ENCODE peak calls at places on chromosomes 7 and 10, in six cellular contexts. One of them, this sample, is unnamed.

GRCh38 chr10:129845081-129845823 is 118.8 kb downstream of the EBF3 start:
- DNase-seq in GM12878: no peak
- DNase-seq in A549: no peak
- DNase-seq in HepG2: no peak
- DNase-seq in K562: no peak
- DNase-seq in endothelial cell of umbilical vein: no peak
- DNase-seq in this sample: no peak

GRCh38 chr7:738723-739454 is 11.8 kb upstream of the PRKAR1B start:
- DNase-seq in GM12878: no peak
- DNase-seq in A549: no peak
- DNase-seq in HepG2: no peak
- DNase-seq in K562: no peak
- DNase-seq in endothelial cell of umbilical vein: no peak
- DNase-seq in this sample: no peak

GRCh38 chr7:31962246-31962645 is 108.0 kb downstream of the PDE1C start:
- DNase-seq in GM12878: no peak
- DNase-seq in A549: no peak
- DNase-seq in HepG2: no peak
- DNase-seq in K562: no peak
- DNase-seq in endothelial cell of umbilical vein: no peak
- DNase-seq in this sample: no peak

GRCh38 chr10:43218206-43218950 is 48.5 kb downstream of the RASGEF1A start:
- DNase-seq in GM12878: no peak
- DNase-seq in A549: no peak
- DNase-seq in HepG2: no peak
- DNase-seq in K562: no peak
- DNase-seq in endothelial cell of umbilical vein: no peak
- DNase-seq in this sample: no peak

GRCh38 chr10:31142026-31142425 is 110.4 kb upstream of the ZNF438 start:
- DNase-seq in GM12878: no peak
- DNase-seq in A549: no peak
- DNase-seq in HepG2: no peak
- DNase-seq in K562: no peak
- DNase-seq in endothelial cell of umbilical vein: no peak
- DNase-seq in this sample: peak

GRCh38 chr7:22277375-22277774 is 79.6 kb downstream of the RAPGEF5 start:
- DNase-seq in GM12878: no peak
- DNase-seq in A549: no peak
- DNase-seq in HepG2: no peak
- DNase-seq in K562: no peak
- DNase-seq in endothelial cell of umbilical vein: no peak
- DNase-seq in this sample: no peak

GRCh38 chr10:124739996-124740373 is 4.2 kb downstream of the FAM53B start:
- DNase-seq in GM12878: no peak
- DNase-seq in A549: no peak
- DNase-seq in HepG2: no peak
- DNase-seq in K562: no peak
- DNase-seq in endothelial cell of umbilical vein: no peak
- DNase-seq in this sample: peak

GRCh38 chr7:148912151-148912550 is 28.1 kb upstream of the EZH2 start:
- DNase-seq in GM12878: no peak
- DNase-seq in A549: no peak
- DNase-seq in HepG2: no peak
- DNase-seq in K562: no peak
- DNase-seq in endothelial cell of umbilical vein: no peak
- DNase-seq in this sample: no peak

GRCh38 chr10:17235136-17235535 is 7.1 kb downstream of the VIM start:
- DNase-seq in GM12878: no peak
- DNase-seq in A549: no peak
- DNase-seq in HepG2: no peak
- DNase-seq in K562: no peak
- DNase-seq in endothelial cell of umbilical vein: peak
- DNase-seq in this sample: peak

GRCh38 chr10:119270893-119271361 is 63.6 kb downstream of the GRK5 start:
- DNase-seq in GM12878: no peak
- DNase-seq in A549: peak
- DNase-seq in HepG2: peak
- DNase-seq in K562: peak
- DNase-seq in endothelial cell of umbilical vein: no peak
- DNase-seq in this sample: peak

GRCh38 chr7:30175171-30175570 is 40.4 kb downstream of the MTURN start:
- DNase-seq in GM12878: no peak
- DNase-seq in A549: no peak
- DNase-seq in HepG2: no peak
- DNase-seq in K562: no peak
- DNase-seq in endothelial cell of umbilical vein: no peak
- DNase-seq in this sample: no peak

GRCh38 chr10:49736564-49737113 is 25.5 kb downstream of the OGDHL start:
- DNase-seq in GM12878: no peak
- DNase-seq in A549: no peak
- DNase-seq in HepG2: no peak
- DNase-seq in K562: no peak
- DNase-seq in endothelial cell of umbilical vein: no peak
- DNase-seq in this sample: no peak

GRCh38 chr10:72337722-72338121 is 17.0 kb downstream of the DNAJB12 start:
- DNase-seq in GM12878: no peak
- DNase-seq in A549: no peak
- DNase-seq in HepG2: no peak
- DNase-seq in K562: no peak
- DNase-seq in endothelial cell of umbilical vein: no peak
- DNase-seq in this sample: no peak

GRCh38 chr7:15315678-15316077 is 246.1 kb downstream of the AGMO start:
- DNase-seq in GM12878: no peak
- DNase-seq in A549: no peak
- DNase-seq in HepG2: no peak
- DNase-seq in K562: no peak
- DNase-seq in endothelial cell of umbilical vein: no peak
- DNase-seq in this sample: no peak

GRCh38 chr7:78326870-78327269 is 528.3 kb downstream of the PHTF2 start:
- DNase-seq in GM12878: no peak
- DNase-seq in A549: no peak
- DNase-seq in HepG2: no peak
- DNase-seq in K562: no peak
- DNase-seq in endothelial cell of umbilical vein: no peak
- DNase-seq in this sample: no peak

GRCh38 chr7:73768661-73769480 is 1.2 kb downstream of the CLDN3 start:
- DNase-seq in GM12878: no peak
- DNase-seq in A549: no peak
- DNase-seq in HepG2: no peak
- DNase-seq in K562: no peak
- DNase-seq in endothelial cell of umbilical vein: no peak
- DNase-seq in this sample: no peak

GRCh38 chr7:73769481-73770001 is 529 bp downstream of the CLDN3 start:
- DNase-seq in GM12878: no peak
- DNase-seq in A549: no peak
- DNase-seq in HepG2: no peak
- DNase-seq in K562: no peak
- DNase-seq in endothelial cell of umbilical vein: no peak
- DNase-seq in this sample: no peak

GRCh38 chr7:73770860-73771665 is 993 bp upstream of the CLDN3 start:
- DNase-seq in GM12878: no peak
- DNase-seq in A549: no peak
- DNase-seq in HepG2: no peak
- DNase-seq in K562: no peak
- DNase-seq in endothelial cell of umbilical vein: no peak
- DNase-seq in this sample: no peak

GRCh38 chr7:73766556-73767229 is 3.4 kb downstream of the CLDN3 start:
- DNase-seq in GM12878: no peak
- DNase-seq in A549: no peak
- DNase-seq in HepG2: no peak
- DNase-seq in K562: no peak
- DNase-seq in endothelial cell of umbilical vein: no peak
- DNase-seq in this sample: no peak

DNA sequence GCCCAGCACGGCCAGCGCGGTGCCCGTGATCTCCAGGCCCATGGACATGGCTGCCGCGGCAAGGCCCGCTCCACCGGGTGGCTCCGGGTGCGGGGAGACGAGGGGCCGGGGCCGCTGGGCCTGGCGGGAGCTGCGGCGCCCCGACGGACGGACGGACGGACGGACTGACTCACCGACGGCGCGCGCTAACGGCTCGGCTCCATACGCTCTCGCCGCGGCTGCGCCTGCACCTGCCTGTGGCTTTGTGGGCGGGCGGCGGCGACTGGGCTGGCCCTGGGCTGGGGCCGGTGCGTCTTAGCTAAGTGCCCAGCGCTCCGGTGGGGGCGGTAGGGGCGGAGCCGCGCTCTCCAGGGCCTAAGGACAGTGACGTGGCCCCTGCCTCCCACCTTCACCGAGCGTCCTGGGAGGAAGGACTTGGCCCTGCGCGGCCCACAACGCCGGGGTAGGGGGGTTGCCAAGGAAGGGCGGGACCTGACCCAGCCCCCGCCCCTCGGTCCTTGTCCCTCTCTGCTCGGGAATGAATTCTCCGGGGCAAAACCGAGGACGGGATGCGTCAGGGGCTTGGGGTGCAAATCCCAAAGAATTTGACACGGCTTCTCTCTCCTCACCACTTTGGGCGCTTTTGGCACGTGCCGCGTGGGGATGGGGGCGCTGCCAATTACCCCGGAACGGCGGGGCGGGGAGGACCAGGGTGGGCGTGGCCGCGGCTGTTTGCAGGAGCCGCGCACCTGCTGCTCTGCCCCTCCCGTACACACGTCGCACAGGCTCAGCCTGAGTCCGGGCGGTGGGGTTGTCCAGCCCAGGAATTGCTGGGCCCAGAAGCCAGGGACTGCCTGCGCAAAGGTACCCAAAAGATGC is at the start of gene CLDN3:
- DNase-seq in GM12878: no peak
- DNase-seq in A549: peak
- DNase-seq in HepG2: no peak
- DNase-seq in K562: no peak
- DNase-seq in endothelial cell of umbilical vein: no peak
- DNase-seq in this sample: peak
- TF ChIP-seq POLR2A in GM12878: no peak
- TF ChIP-seq POLR2A in A549: no peak
- TF ChIP-seq POLR2A in HepG2: peak
- TF ChIP-seq POLR2A in K562: no peak
- TF ChIP-seq POLR2A in endothelial cell of umbilical vein: no peak
- TF ChIP-seq POLR2A in this sample: no peak

GRCh38 chr10:55500931-55501559 is 700.0 kb upstream of the PCDH15 start:
- DNase-seq in GM12878: no peak
- DNase-seq in A549: no peak
- DNase-seq in HepG2: peak
- DNase-seq in K562: no peak
- DNase-seq in endothelial cell of umbilical vein: peak
- DNase-seq in this sample: peak
- TF ChIP-seq CTCF in GM12878: peak
- TF ChIP-seq CTCF in A549: peak
- TF ChIP-seq CTCF in HepG2: peak
- TF ChIP-seq CTCF in K562: no peak
- TF ChIP-seq CTCF in endothelial cell of umbilical vein: peak
- TF ChIP-seq CTCF in this sample: peak

GRCh38 chr10:7421519-7421918 is 10.7 kb upstream of the SFMBT2 start:
- DNase-seq in GM12878: no peak
- DNase-seq in A549: no peak
- DNase-seq in HepG2: no peak
- DNase-seq in K562: no peak
- DNase-seq in endothelial cell of umbilical vein: no peak
- DNase-seq in this sample: no peak

GRCh38 chr10:7424315-7424714 is 13.5 kb upstream of the SFMBT2 start:
- DNase-seq in GM12878: no peak
- DNase-seq in A549: no peak
- DNase-seq in HepG2: no peak
- DNase-seq in K562: no peak
- DNase-seq in endothelial cell of umbilical vein: no peak
- DNase-seq in this sample: no peak

GRCh38 chr10:7425691-7426090 is 14.9 kb upstream of the SFMBT2 start:
- DNase-seq in GM12878: no peak
- DNase-seq in A549: no peak
- DNase-seq in HepG2: no peak
- DNase-seq in K562: no peak
- DNase-seq in endothelial cell of umbilical vein: no peak
- DNase-seq in this sample: no peak

GRCh38 chr10:7426349-7426748 is 15.5 kb upstream of the SFMBT2 start:
- DNase-seq in GM12878: no peak
- DNase-seq in A549: no peak
- DNase-seq in HepG2: no peak
- DNase-seq in K562: no peak
- DNase-seq in endothelial cell of umbilical vein: no peak
- DNase-seq in this sample: no peak

DNA sequence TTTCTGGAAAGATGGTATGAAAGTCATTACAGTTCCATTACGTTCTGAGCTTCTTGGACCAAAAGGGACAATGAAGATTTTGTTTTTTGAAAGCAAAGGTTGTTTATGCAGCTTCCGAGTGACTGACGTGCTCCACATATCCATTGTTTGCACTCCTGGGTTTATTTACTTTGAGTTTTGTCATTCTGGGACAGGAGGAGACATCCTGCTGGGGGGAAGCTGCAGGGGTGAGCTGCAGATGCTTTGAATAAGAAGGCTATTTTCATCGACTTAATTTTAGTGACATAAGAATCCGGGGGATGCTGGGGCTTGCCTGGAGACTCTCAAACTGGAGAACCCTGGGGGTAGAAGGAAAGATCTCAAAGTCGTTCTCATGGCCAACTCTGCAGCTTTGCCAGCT is 12.7 kb upstream of the SFMBT2 start:
- DNase-seq in GM12878: no peak
- DNase-seq in A549: no peak
- DNase-seq in HepG2: no peak
- DNase-seq in K562: no peak
- DNase-seq in endothelial cell of umbilical vein: no peak
- DNase-seq in this sample: no peak
- TF ChIP-seq MYC in GM12878: no peak
- TF ChIP-seq MYC in A549: no peak
- TF ChIP-seq MYC in HepG2: no peak
- TF ChIP-seq MYC in K562: no peak
- TF ChIP-seq MYC in endothelial cell of umbilical vein: no peak
- TF ChIP-seq MYC in this sample: no peak

DNA sequence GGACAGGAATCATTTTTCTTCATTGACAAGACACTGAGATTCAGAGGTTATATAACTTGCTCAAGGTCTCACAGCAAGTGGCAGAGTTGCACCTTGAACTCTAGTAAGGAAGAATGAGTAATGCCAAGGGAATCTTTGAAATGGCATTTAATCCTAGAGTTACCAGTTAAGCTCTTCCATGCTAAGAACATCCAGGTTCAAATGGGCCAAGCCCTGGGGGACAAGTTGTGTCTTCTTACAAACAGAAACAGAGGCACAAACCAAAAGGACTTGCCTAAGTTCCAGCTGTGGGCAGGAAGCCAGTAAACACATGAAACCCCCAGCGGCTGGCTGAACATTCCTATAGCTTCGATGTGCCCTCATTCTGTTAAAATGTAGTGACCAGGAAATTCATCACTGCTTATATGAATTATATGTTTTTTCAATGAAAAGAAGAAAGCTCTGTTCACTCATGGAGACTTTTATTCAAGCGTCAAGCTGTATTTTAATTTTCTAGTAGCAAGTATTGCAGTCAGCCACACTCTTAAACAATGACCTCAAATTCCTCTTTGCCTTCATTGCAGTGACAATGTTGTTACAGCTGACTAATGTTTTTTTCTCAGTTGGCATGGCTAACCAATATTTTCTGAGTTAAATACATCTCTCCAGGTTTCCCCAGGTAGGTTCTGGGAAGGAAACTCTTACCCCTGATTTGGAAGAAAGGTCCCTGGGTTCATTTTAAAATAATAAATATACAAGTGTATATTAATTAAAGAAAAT is 241.4 kb downstream of the WDR11 start:
- DNase-seq in GM12878: no peak
- DNase-seq in A549: no peak
- DNase-seq in HepG2: no peak
- DNase-seq in K562: no peak
- DNase-seq in endothelial cell of umbilical vein: no peak
- DNase-seq in this sample: no peak
- TF ChIP-seq POLR2A in GM12878: no peak
- TF ChIP-seq POLR2A in A549: no peak
- TF ChIP-seq POLR2A in HepG2: no peak
- TF ChIP-seq POLR2A in K562: no peak
- TF ChIP-seq POLR2A in endothelial cell of umbilical vein: no peak
- TF ChIP-seq POLR2A in this sample: no peak

GRCh38 chr7:65397730-65398142 is 24.1 kb downstream of the ZNF92 start:
- DNase-seq in GM12878: no peak
- DNase-seq in A549: no peak
- DNase-seq in HepG2: peak
- DNase-seq in K562: no peak
- DNase-seq in endothelial cell of umbilical vein: no peak
- DNase-seq in this sample: no peak
- TF ChIP-seq CTCF in GM12878: no peak
- TF ChIP-seq CTCF in A549: no peak
- TF ChIP-seq CTCF in HepG2: peak
- TF ChIP-seq CTCF in K562: no peak
- TF ChIP-seq CTCF in endothelial cell of umbilical vein: no peak
- TF ChIP-seq CTCF in this sample: no peak